ENCODE peak calls at places on chromosomes 3 and 15, in four cellular contexts. D is endothelial cell of umbilical vein, W is HepG2, P is K562. U is an unnamed sample.

GRCh38 chr3:44554626-44555592 is at the start of gene ZKSCAN7:
- DNase-seq in D (peak; percentile 42), W (peak; percentile 37), P (no peak), U (no peak)

GRCh38 chr15:81337713-81338157 is 13.8 kb upstream of the STARD5 start:
- DNase-seq in P (no peak), W (no peak), D (no peak), U (no peak)

GRCh38 chr3:187777331-187778046 is 32.2 kb upstream of the BCL6 start:
- DNase-seq in D (peak; percentile 6), P (no peak), W (no peak), U (peak; percentile 46)

GRCh38 chr15:82856397-82857170 is 47.2 kb downstream of the WHAMM start:
- DNase-seq in P (no peak), D (no peak), W (peak; percentile 96), U (no peak)

GRCh38 chr3:13044496-13045244 is 28.6 kb downstream of the IQSEC1 start:
- DNase-seq in P (no peak), D (no peak), W (no peak), U (no peak)

GRCh38 chr15:55884223-55884622 is 109.2 kb downstream of the NEDD4 start:
- DNase-seq in P (no peak), D (peak; percentile 55), W (no peak), U (no peak)

GRCh38 chr15:98799461-98799971 is 151.2 kb downstream of the IGF1R start:
- DNase-seq in W (peak; percentile 52), P (no peak), D (peak; percentile 21), U (no peak)

GRCh38 chr3:68972358-68972979 is 40.1 kb upstream of the TAFA4 start:
- DNase-seq in P (peak; percentile 69), W (peak; percentile 63), D (peak; percentile 65), U (no peak)

GRCh38 chr3:175585898-175586297 is 726.8 kb downstream of the NAALADL2 start:
- DNase-seq in P (no peak), W (no peak), D (peak; percentile 19), U (no peak)

GRCh38 chr15:65099336-65099735 is 15.7 kb downstream of the UBAP1L start:
- DNase-seq in P (no peak), D (no peak), W (no peak), U (no peak)

GRCh38 chr15:78716651-78717050 is 75.6 kb upstream of the CHRNB4 start:
- DNase-seq in D (no peak), P (no peak), W (no peak), U (no peak)

GRCh38 chr15:70098461-70099166 is 897 bp upstream of the TLE3 start:
- DNase-seq in P (peak; percentile 52), W (peak; percentile 86), D (peak; percentile 48), U (no peak)

GRCh38 chr3:182785756-182786155 is 7.5 kb upstream of the ATP11B start:
- DNase-seq in P (no peak), W (no peak), D (no peak), U (no peak)

GRCh38 chr3:192851821-192852352 is 65.8 kb downstream of the MB21D2 start:
- DNase-seq in P (no peak), D (peak; percentile 92), W (peak; percentile 86), U (no peak)

GRCh38 chr15:42650208-42651066 is 75.0 kb downstream of the STARD9 start:
- DNase-seq in P (peak; percentile 85), W (peak; percentile 63), D (peak; percentile 87), U (peak; percentile 64)

GRCh38 chr3:191345334-191345733 is 15.0 kb upstream of the UTS2B start:
- DNase-seq in P (no peak), W (no peak), D (no peak), U (no peak)

GRCh38 chr3:94459167-94459566 is 396.3 kb downstream of the NSUN3 start:
- DNase-seq in W (no peak), D (no peak), P (no peak), U (no peak)

GRCh38 chr3:129623447-129624118 is 17.1 kb upstream of the PLXND1 start:
- DNase-seq in D (peak; percentile 97), W (no peak), P (no peak), U (no peak)

GRCh38 chr15:39153718-39154117 is 427.2 kb upstream of the THBS1 start:
- DNase-seq in W (no peak), D (no peak), P (no peak), U (no peak)

GRCh38 chr3:188053710-188054379 is 100.1 kb upstream of the LPP start:
- DNase-seq in W (no peak), P (no peak), D (no peak), U (no peak)

GRCh38 chr15:91407237-91407889 is 307.3 kb downstream of the SV2B start:
- DNase-seq in W (no peak), D (no peak), P (no peak), U (no peak)

GRCh38 chr15:31179683-31180082 is 78.2 kb upstream of the TRPM1 start:
- DNase-seq in D (no peak), P (no peak), W (no peak), U (no peak)

GRCh38 chr3:72903004-72903403 is 15.2 kb downstream of the GXYLT2 start:
- DNase-seq in W (peak; percentile 73), P (no peak), D (no peak), U (no peak)

GRCh38 chr3:187963003-187963676 is 190.8 kb upstream of the LPP start:
- DNase-seq in D (no peak), P (no peak), W (no peak), U (no peak)

GRCh38 chr3:194265505-194265892 is 85.6 kb downstream of the CPN2 start:
- DNase-seq in P (no peak), W (no peak), D (peak; percentile 99), U (no peak)

GRCh38 chr15:82807920-82808633 is 1.4 kb upstream of the WHAMM start:
- DNase-seq in W (no peak), D (no peak), P (no peak), U (no peak)

GRCh38 chr3:45635475-45636256 is 41.1 kb downstream of the LIMD1 start:
- DNase-seq in D (no peak), P (no peak), W (peak; percentile 95), U (no peak)

GRCh38 chr3:74891312-74891711 is 276.9 kb upstream of the CNTN3 start:
- DNase-seq in W (no peak), D (no peak), P (no peak), U (no peak)

GRCh38 chr15:68487087-68487843 is 55.3 kb upstream of the ITGA11 start:
- DNase-seq in D (no peak), P (no peak), W (no peak), U (no peak)

GRCh38 chr15:101064795-101065569 is 145.8 kb downstream of the LRRK1 start:
- DNase-seq in D (no peak), W (no peak), P (no peak), U (no peak)

GRCh38 chr15:60038111-60038521 is 34.0 kb downstream of the FOXB1 start:
- DNase-seq in D (no peak), W (no peak), P (no peak), U (no peak)

GRCh38 chr3:33749546-33750215 is 31.6 kb upstream of the CLASP2 start:
- DNase-seq in D (no peak), P (no peak), W (no peak), U (no peak)

GRCh38 chr3:150414273-150414672 is 6.2 kb downstream of the TSC22D2 start:
- DNase-seq in W (peak; percentile 76), P (peak; percentile 75), D (peak; percentile 59), U (no peak)
- TF ChIP-seq MYC in W (no peak), P (no peak), D (no peak), U (no peak)

DNA sequence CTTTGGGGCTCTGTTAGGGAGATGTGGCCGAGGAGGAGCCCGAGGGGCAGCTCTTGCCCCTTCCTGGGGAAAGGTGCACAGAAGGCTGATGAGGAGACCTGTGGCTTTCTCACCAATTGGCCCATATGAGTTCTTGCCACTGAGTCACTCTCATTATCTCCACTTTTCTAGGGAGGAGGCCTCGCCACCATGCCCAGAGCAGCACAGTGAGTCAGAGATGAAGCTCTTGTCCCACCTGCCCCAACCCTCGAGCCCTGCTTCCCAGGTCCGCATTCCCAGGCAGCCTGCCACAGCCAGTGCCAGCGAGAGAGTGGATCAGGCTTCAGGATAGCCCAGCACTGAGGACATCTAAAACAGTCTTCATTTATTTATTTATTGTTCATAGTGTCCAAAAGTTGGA is 53.5 kb downstream of the AMOTL2 start:
- DNase-seq in D (no peak), W (no peak), P (no peak), U (no peak)
- TF ChIP-seq POLR2AphosphoS5 in D (no peak), W (no peak), P (no peak), U (no peak)

DNA sequence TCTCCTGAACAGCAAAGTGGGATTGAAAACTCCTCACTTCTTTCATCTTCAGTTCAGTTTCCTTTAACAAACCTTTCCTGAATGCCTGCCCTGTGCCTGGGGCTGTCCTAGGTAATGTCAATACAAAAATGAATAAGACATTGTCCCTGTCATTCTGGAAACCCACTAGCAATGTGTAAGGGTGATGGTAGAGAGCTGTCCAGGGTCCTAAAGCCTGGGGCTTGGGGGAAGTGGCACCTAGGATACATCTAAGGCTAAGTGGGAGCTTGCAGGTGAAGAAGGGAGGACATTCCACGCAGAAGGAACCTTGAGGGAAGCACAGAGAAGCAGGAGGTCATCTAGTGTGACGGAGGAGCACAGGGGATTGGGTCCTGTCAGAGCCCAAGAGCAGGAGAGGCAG is 212.7 kb upstream of the PPP2R3A start:
- DNase-seq in W (peak; percentile 3), D (no peak), P (no peak), U (no peak)
- H3K4me2 ChIP-seq in W (no peak overlapping the region), D (no peak overlapping the region), P (no peak overlapping the region), U (no peak overlapping the region)

GRCh38 chr3:118846176-118846575 is 188.5 kb downstream of the IGSF11 start:
- DNase-seq in P (no peak), D (no peak), W (no peak), U (no peak)
- TF ChIP-seq MYC in P (no peak), D (no peak), W (no peak), U (no peak)

DNA sequence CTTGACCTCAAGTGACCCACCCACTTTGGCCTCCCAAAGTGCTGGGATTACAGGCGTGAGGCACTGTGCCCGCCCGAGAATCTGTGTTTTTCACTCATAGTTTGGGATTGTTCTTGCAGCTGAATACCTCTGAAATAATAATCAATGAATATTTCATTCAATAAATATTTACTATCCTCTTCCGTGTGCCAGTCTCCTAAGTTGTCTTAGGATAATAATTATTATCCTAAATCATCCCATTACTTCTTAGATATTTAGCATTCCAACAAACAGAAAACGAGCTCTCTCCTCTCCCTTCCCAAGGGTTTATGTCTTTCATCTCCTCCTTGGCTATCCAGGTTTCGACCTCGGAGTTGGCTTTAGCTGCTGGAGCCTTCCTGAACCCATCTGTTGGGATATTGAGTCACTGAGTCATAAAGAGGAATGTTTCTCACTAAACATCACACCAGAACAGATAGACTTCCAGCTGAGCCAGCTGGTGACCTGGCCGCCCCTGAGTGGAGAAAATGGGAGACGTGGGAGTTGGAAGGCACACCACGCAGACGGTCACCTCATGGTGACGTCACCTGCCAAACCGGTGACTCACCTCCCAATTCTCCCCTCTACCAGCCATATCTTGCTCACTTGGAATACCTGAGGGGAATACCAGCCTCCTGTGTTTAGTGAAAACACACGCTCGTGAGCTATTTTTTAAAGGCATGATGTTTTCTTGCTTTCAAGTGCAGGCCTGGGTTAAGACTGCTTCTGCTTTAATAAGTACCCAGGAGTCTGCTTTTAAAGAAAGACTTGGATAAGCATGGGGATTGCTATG is 43.9 kb downstream of the BHLHE40 start:
- DNase-seq in P (peak; percentile 97), W (peak; percentile 73), D (peak; percentile 94), U (no peak)
- TF ChIP-seq POLR2AphosphoS5 in P (peak; percentile 83), W (no peak), D (peak; percentile 79), U (no peak)

DNA sequence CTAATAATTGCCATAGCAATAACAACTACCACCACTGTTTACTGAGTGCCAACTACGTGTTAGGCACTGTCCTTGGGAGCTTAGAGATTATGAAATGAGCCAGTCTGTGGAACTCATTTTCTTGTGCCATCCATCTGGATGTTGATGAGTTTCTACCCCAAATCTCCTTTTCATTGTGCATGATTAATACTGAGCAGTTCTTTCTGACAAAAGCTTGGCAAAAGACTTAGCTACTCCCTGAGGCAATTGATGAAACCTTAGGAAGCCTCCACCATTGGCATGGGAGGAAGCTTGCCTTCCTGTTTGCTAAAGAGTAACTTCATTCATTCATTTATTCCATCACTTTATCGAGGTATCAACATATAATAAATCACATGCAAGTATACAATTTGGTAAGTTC is 39.8 kb downstream of the PRICKLE2 start:
- DNase-seq in P (no peak), W (no peak), D (no peak), U (no peak)
- H3K4me2 ChIP-seq in P (no peak overlapping the region), W (no peak overlapping the region), D (no peak overlapping the region), U (no peak overlapping the region)

U was measured in GM12878.